ENCODE peak calls at places on chromosomes 13 and 19, in seven cellular contexts. E, I, X, A, N, M and O are unnamed samples.

GRCh38 chr19:6691342-6691741 is 21.4 kb upstream of the TNFSF14 start:
- DNase-seq in X (no peak), M (no peak), A (no peak), E (no peak), N (no peak), I (no peak), O (no peak)

GRCh38 chr13:27975579-27976361 is 6.7 kb upstream of the CDX2 start:
- DNase-seq in N (no peak), M (no peak), A (no peak), X (no peak), I (no peak), E (peak), O (no peak)

GRCh38 chr13:50609016-50609415 is 234.5 kb downstream of the DLEU7 start:
- DNase-seq in E (no peak), X (no peak), I (no peak), M (no peak), N (no peak), A (no peak), O (no peak)

GRCh38 chr19:7294571-7295212 is 478 bp upstream of the INSR start:
- DNase-seq in A (peak), N (peak), E (peak), X (peak), M (peak), I (peak), O (peak)

GRCh38 chr19:10767726-10768125 is 49.8 kb downstream of the DNM2 start:
- DNase-seq in X (no peak), E (no peak), N (no peak), M (no peak), A (no peak), I (no peak), O (no peak)

GRCh38 chr19:34391813-34392212 is 12.4 kb upstream of the PDCD2L start:
- DNase-seq in I (no peak), A (no peak), N (no peak), X (no peak), M (no peak), E (no peak), O (no peak)

GRCh38 chr19:18503971-18504885 is 17.6 kb downstream of the ELL start:
- DNase-seq in A (no peak), N (no peak), M (no peak), I (no peak), X (no peak), E (no peak), O (no peak)

GRCh38 chr13:39867807-39868206 is 212.3 kb downstream of the COG6 start:
- DNase-seq in A (no peak), N (no peak), I (no peak), X (no peak), E (no peak), M (no peak), O (no peak)

GRCh38 chr13:28573595-28574373 is 78.9 kb upstream of the FLT1 start:
- DNase-seq in A (no peak), X (no peak), M (no peak), I (no peak), E (no peak), N (no peak), O (no peak)

GRCh38 chr19:11480927-11481776 is at the start of gene ELAVL3:
- DNase-seq in X (peak), E (peak), M (no peak), A (no peak), I (no peak), N (no peak), O (no peak)

GRCh38 chr19:17125728-17126677 is 50.4 kb downstream of the MYO9B start:
- DNase-seq in M (no peak), X (peak), E (peak), A (peak), N (peak), I (peak), O (peak)

GRCh38 chr19:31214997-31215396 is 134.2 kb downstream of the TSHZ3 start:
- DNase-seq in N (no peak), A (no peak), I (no peak), M (no peak), X (no peak), E (no peak), O (no peak)

GRCh38 chr19:27794444-27795042 is 1418.4 kb downstream of the UQCRFS1 start:
- DNase-seq in A (peak), E (no peak), N (no peak), X (peak), M (no peak), I (no peak), O (no peak)

GRCh38 chr19:34452671-34453253 is 24.6 kb downstream of the UBA2 start:
- DNase-seq in I (no peak), N (no peak), A (no peak), X (no peak), M (no peak), E (no peak), O (no peak)

GRCh38 chr19:18481505-18482222 is 40.2 kb downstream of the ELL start:
- DNase-seq in I (no peak), E (no peak), M (no peak), A (no peak), N (no peak), X (no peak), O (no peak)

GRCh38 chr19:5269279-5269678 is 71.3 kb downstream of the PTPRS start:
- DNase-seq in E (no peak), I (no peak), M (no peak), A (no peak), N (no peak), X (no peak), O (no peak)

GRCh38 chr19:5268801-5269200 is 71.8 kb downstream of the PTPRS start:
- DNase-seq in I (no peak), E (no peak), A (no peak), N (no peak), M (no peak), X (no peak), O (no peak)

GRCh38 chr19:5269926-5270325 is 70.7 kb downstream of the PTPRS start:
- DNase-seq in M (no peak), N (no peak), X (no peak), I (no peak), A (no peak), E (no peak), O (no peak)

GRCh38 chr19:5273782-5274181 is 66.8 kb downstream of the PTPRS start:
- DNase-seq in X (no peak), A (no peak), E (no peak), N (no peak), I (no peak), M (no peak), O (no peak)

DNA sequence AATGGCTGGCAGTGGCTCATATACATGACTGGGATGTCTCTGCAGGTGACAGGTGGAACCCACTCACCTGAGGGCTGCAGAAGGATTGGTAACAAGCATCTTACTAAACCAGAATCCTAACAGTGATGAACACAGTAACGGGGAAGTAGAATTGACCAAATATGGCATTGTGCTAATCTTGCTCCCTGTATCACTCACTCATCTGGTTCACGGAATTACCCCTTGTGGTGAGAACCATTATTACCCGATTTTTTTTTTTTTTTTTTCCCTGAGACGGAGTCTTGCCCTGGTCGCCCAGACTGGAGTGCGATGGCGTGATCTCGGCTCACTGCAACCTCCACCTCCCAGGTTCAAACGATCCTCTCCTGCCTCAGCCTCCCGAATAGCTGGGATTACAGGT is 69.5 kb downstream of the PTPRS start:
- DNase-seq in X (peak), A (no peak), M (no peak), E (no peak), I (no peak), N (no peak), O (no peak)
- TF ChIP-seq CTCF in X (peak), A (no peak), M (no peak), E (peak), I (no peak), N (peak), O (no peak)

DNA sequence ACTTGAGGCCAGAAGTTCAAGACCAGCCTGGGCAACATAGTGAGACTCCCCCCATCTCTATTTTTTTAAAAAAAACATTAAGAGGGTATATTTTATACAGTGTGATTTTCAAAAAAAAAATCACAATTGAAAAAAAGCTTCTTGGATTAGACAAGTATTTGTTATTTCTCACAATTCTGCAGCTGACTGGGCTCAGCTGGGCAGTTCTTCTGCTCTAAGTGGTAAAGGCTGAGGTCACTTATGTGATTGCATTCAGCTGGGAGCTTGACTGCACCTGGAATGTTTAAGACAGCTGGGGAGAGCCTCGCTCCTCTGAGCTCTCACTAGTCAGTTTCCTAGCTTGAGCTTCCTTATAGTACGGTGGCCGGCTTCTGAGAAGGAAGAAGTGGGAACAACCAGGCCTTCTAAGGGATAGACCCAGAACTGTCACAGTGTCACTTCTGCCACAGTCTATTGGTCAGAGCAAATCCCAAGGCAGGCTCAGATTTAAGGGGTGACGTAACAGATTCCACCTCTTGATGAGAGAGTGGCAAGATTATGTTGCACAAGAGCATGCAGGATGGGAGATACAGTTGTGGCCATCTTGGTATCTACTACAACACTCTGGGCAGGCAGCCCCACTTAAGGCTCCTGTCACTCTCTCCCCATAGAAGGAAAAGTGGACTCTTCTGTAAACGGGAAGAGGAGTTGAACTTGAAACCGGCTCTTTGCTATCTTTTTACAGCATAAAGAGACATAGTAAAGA is 19.7 kb upstream of the IRGC start:
- DNase-seq in E (no peak), X (no peak), M (no peak), A (no peak), I (no peak), N (no peak), O (no peak)
- TF ChIP-seq CTCF in E (no peak), X (no peak), M (no peak), A (no peak), I (no peak), N (no peak), O (no peak)

DNA sequence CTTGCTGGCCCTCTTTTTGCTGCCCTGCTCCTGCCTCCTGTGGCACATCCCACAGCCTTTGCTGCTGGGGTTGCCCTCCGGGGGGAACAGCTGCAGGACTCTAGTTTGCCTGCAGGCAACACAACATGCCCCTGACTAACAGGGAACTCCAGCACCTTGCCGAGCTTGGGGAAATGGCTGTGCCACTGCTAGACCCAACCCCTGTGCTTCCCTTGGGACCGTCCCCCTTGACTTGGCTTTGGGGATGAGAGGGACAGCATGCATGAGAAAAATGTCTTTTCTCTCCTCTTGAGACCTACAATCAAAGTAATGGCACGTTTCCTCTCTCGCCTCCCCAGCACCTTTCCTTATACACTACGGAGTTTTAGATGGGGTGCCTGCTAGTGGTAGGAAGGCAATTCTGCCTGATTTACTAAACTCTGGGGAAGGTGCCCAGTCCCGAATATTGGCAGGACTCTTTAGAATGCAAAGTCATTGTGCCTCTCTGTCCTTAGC is 12.4 kb upstream of the VWA8 start:
- DNase-seq in X (peak), N (no peak), A (no peak), M (no peak), I (no peak), E (no peak), O (no peak)
- TF ChIP-seq CTCF in X (peak), N (peak), A (no peak), M (no peak), I (no peak), E (no peak), O (peak)

GRCh38 chr19:5498817-5499535 is 43.8 kb downstream of the ZNRF4 start:
- DNase-seq in E (no peak), X (peak), I (no peak), A (no peak), M (no peak), N (no peak), O (no peak)

GRCh38 chr19:5507056-5507624 is 51.9 kb downstream of the ZNRF4 start:
- DNase-seq in E (no peak), M (no peak), I (no peak), X (no peak), N (no peak), A (no peak), O (no peak)

GRCh38 chr19:5501907-5502306 is 46.7 kb downstream of the ZNRF4 start:
- DNase-seq in N (no peak), X (no peak), I (no peak), E (no peak), A (no peak), M (no peak), O (no peak)

GRCh38 chr19:5503598-5503997 is 48.4 kb downstream of the ZNRF4 start:
- DNase-seq in E (no peak), N (no peak), A (no peak), M (no peak), X (no peak), I (no peak), O (no peak)

DNA sequence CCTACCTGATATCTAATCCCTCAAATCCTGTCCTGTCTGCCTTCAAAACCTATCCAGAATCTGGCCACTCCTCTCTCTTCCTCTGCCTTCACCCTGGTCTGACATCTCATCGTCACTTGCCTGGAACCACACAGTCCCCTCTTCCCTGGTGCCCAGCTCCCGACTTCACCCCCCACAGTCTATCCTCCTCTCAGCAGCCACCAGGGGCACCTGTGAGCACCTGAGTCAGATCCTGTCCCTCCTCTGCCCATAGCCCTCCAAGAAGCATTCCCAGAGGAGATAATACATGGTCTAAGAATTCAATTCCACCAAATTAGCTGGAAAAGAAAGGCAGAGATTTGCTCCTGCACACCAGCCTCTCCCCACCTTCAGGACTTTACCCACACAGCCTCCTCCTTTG is 48.9 kb downstream of the ZNRF4 start:
- DNase-seq in I (no peak), M (no peak), E (no peak), A (no peak), N (no peak), X (peak), O (no peak)
- TF ChIP-seq CTCF in I (no peak), M (no peak), E (no peak), A (no peak), N (no peak), X (peak), O (no peak)

DNA sequence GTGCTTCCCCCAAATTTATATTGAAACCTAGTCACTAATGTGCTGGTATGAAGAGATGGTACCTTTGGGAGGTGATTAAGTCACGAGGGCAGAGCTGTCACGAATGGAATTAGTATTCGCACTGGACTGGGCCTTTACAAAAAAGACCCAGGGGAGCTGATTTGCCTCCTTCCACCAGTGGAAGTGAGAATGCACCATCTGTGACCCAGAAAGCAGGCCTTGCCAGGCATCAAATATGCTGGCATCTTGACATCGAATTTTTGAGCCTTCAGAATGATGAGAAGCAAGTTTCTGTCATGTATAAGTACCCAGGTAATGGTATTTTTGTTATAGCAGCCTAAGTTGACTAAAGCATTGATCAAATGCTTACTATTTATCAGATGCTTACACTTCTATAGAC is 373.6 kb downstream of the FGF14 start:
- DNase-seq in E (no peak), X (no peak), I (no peak), M (no peak), A (no peak), N (no peak), O (no peak)
- TF ChIP-seq CTCF in E (no peak), X (no peak), I (no peak), M (no peak), A (no peak), N (no peak), O (no peak)

DNA sequence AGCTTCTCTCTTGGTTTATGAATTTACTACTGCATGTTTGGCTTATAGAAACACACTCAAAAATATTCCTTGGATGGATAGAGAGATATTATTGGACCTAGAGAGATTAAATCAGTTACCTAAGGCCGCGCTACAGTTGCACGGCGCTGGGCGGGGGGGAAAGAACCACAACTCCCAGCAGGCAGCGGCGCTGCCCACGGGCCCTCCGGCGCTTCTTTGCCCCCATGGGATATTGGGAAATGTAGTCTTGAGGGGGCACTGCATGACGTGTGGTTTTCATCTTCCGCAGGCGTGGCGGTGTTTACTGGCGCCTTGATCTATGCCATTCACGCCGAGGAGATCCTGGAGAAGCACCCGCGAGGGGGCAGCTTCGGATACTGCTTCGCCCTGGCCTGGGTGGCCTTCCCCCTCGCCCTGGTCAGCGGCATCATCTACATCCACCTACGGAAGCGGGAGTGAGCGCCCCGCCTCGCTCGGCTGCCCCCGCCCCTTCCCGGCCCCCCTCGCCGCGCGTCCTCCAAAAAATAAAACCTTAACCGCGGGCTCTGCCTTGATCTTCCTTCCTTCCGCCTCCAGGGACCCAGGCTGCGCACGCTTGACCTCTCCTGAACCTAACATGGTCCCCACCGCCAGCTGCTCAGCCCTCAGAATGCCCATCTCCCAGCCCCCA is 4.8 kb downstream of the EMP3 start:
- DNase-seq in A (no peak), E (peak), I (peak), M (peak), X (peak), N (no peak), O (peak)
- TF ChIP-seq CTCF in A (no peak), E (peak), I (no peak), M (no peak), X (no peak), N (no peak), O (no peak)

GRCh38 chr19:50710094-50710493 is 9.5 kb downstream of the SHANK1 start:
- DNase-seq in M (no peak), I (no peak), A (peak), N (no peak), X (no peak), E (no peak), O (no peak)
- TF ChIP-seq CTCF in M (no peak), I (no peak), A (peak), N (no peak), X (no peak), E (peak), O (no peak)

GRCh38 chr13:102091231-102091630 is 310.6 kb downstream of the FGF14 start:
- DNase-seq in E (no peak), I (no peak), M (no peak), N (no peak), A (peak), X (peak), O (no peak)
- TF ChIP-seq CTCF in E (peak), I (no peak), M (no peak), N (no peak), A (no peak), X (peak), O (no peak)